ENCODE peak calls at places on chromosomes 16 and 17, in five cellular contexts. One of them, this sample, is unnamed.

GRCh38 chr17:30426292-30426691 is 47.6 kb downstream of the CPD start:
- DNase-seq in heart left ventricle: no peak
- DNase-seq in upper lobe of right lung: no peak
- DNase-seq in naive thymus-derived CD4-positive, alpha-beta T cell: no peak
- DNase-seq in Peyer's patch: no peak
- DNase-seq in this sample: no peak

GRCh38 chr16:2483160-2483559 is 8.2 kb downstream of the TBC1D24 start:
- DNase-seq in heart left ventricle: peak
- DNase-seq in Peyer's patch: no peak
- DNase-seq in upper lobe of right lung: no peak
- DNase-seq in naive thymus-derived CD4-positive, alpha-beta T cell: no peak
- DNase-seq in this sample: no peak

GRCh38 chr17:52660692-52661091 is 502.2 kb upstream of the CA10 start:
- DNase-seq in upper lobe of right lung: no peak
- DNase-seq in heart left ventricle: no peak
- DNase-seq in naive thymus-derived CD4-positive, alpha-beta T cell: no peak
- DNase-seq in Peyer's patch: no peak
- DNase-seq in this sample: no peak

GRCh38 chr17:79747508-79748295 is 17.0 kb downstream of the ENPP7 start:
- DNase-seq in naive thymus-derived CD4-positive, alpha-beta T cell: no peak
- DNase-seq in upper lobe of right lung: no peak
- DNase-seq in Peyer's patch: no peak
- DNase-seq in heart left ventricle: peak
- DNase-seq in this sample: no peak

GRCh38 chr17:62309381-62309780 is 71.0 kb upstream of the EFCAB3 start:
- DNase-seq in heart left ventricle: no peak
- DNase-seq in naive thymus-derived CD4-positive, alpha-beta T cell: no peak
- DNase-seq in Peyer's patch: no peak
- DNase-seq in upper lobe of right lung: no peak
- DNase-seq in this sample: no peak

GRCh38 chr17:27849474-27850185 is 43.5 kb downstream of the LYRM9 start:
- DNase-seq in upper lobe of right lung: no peak
- DNase-seq in Peyer's patch: no peak
- DNase-seq in naive thymus-derived CD4-positive, alpha-beta T cell: no peak
- DNase-seq in heart left ventricle: no peak
- DNase-seq in this sample: no peak

GRCh38 chr17:39236981-39237441 is 11.3 kb upstream of the STAC2 start:
- DNase-seq in Peyer's patch: no peak
- DNase-seq in upper lobe of right lung: no peak
- DNase-seq in naive thymus-derived CD4-positive, alpha-beta T cell: no peak
- DNase-seq in heart left ventricle: peak
- DNase-seq in this sample: no peak

GRCh38 chr16:19524866-19525723 is 1.4 kb downstream of the CCP110 start:
- DNase-seq in upper lobe of right lung: no peak
- DNase-seq in naive thymus-derived CD4-positive, alpha-beta T cell: no peak
- DNase-seq in heart left ventricle: no peak
- DNase-seq in Peyer's patch: no peak
- DNase-seq in this sample: no peak

GRCh38 chr17:20066253-20066652 is 57.1 kb downstream of the SPECC1 start:
- DNase-seq in naive thymus-derived CD4-positive, alpha-beta T cell: no peak
- DNase-seq in heart left ventricle: no peak
- DNase-seq in upper lobe of right lung: no peak
- DNase-seq in Peyer's patch: no peak
- DNase-seq in this sample: peak

GRCh38 chr17:30344283-30345088 is 10.6 kb upstream of the TMIGD1 start:
- DNase-seq in heart left ventricle: peak
- DNase-seq in Peyer's patch: no peak
- DNase-seq in upper lobe of right lung: peak
- DNase-seq in naive thymus-derived CD4-positive, alpha-beta T cell: no peak
- DNase-seq in this sample: peak

GRCh38 chr16:57972285-57972684 is 1.4 kb upstream of the CNGB1 start:
- DNase-seq in naive thymus-derived CD4-positive, alpha-beta T cell: no peak
- DNase-seq in upper lobe of right lung: no peak
- DNase-seq in heart left ventricle: peak
- DNase-seq in Peyer's patch: no peak
- DNase-seq in this sample: no peak

GRCh38 chr16:57318240-57318970 is 33.9 kb upstream of the PLLP start:
- DNase-seq in naive thymus-derived CD4-positive, alpha-beta T cell: no peak
- DNase-seq in heart left ventricle: peak
- DNase-seq in Peyer's patch: no peak
- DNase-seq in upper lobe of right lung: no peak
- DNase-seq in this sample: no peak

GRCh38 chr17:21397341-21398050 is 21.3 kb downstream of the KCNJ12 start:
- DNase-seq in Peyer's patch: no peak
- DNase-seq in naive thymus-derived CD4-positive, alpha-beta T cell: no peak
- DNase-seq in heart left ventricle: no peak
- DNase-seq in upper lobe of right lung: no peak
- DNase-seq in this sample: no peak

GRCh38 chr16:5575846-5576245 is 478.3 kb upstream of the EEF2KMT start:
- DNase-seq in upper lobe of right lung: no peak
- DNase-seq in naive thymus-derived CD4-positive, alpha-beta T cell: no peak
- DNase-seq in Peyer's patch: no peak
- DNase-seq in heart left ventricle: no peak
- DNase-seq in this sample: no peak

GRCh38 chr16:79895053-79895916 is 294.7 kb upstream of the MAF start:
- DNase-seq in upper lobe of right lung: no peak
- DNase-seq in heart left ventricle: no peak
- DNase-seq in Peyer's patch: no peak
- DNase-seq in naive thymus-derived CD4-positive, alpha-beta T cell: no peak
- DNase-seq in this sample: no peak

GRCh38 chr17:19412984-19413383 is 2.0 kb downstream of the RNF112 start:
- DNase-seq in upper lobe of right lung: no peak
- DNase-seq in naive thymus-derived CD4-positive, alpha-beta T cell: no peak
- DNase-seq in heart left ventricle: no peak
- DNase-seq in Peyer's patch: no peak
- DNase-seq in this sample: no peak

GRCh38 chr17:65463242-65463641 is 98.2 kb downstream of the AXIN2 start:
- DNase-seq in Peyer's patch: no peak
- DNase-seq in upper lobe of right lung: peak
- DNase-seq in naive thymus-derived CD4-positive, alpha-beta T cell: no peak
- DNase-seq in heart left ventricle: peak
- DNase-seq in this sample: peak

GRCh38 chr16:11079657-11080187 is 135.4 kb downstream of the CLEC16A start:
- DNase-seq in heart left ventricle: no peak
- DNase-seq in naive thymus-derived CD4-positive, alpha-beta T cell: no peak
- DNase-seq in Peyer's patch: no peak
- DNase-seq in upper lobe of right lung: no peak
- DNase-seq in this sample: no peak

GRCh38 chr16:8668138-8668537 is 6.3 kb upstream of the ABAT start:
- DNase-seq in naive thymus-derived CD4-positive, alpha-beta T cell: no peak
- DNase-seq in heart left ventricle: no peak
- DNase-seq in upper lobe of right lung: no peak
- DNase-seq in Peyer's patch: no peak
- DNase-seq in this sample: no peak

GRCh38 chr17:10048951-10049350 is 143.9 kb upstream of the RCVRN start:
- DNase-seq in Peyer's patch: no peak
- DNase-seq in upper lobe of right lung: no peak
- DNase-seq in naive thymus-derived CD4-positive, alpha-beta T cell: no peak
- DNase-seq in heart left ventricle: no peak
- DNase-seq in this sample: no peak

GRCh38 chr17:39110435-39111136 is 40.9 kb downstream of the PLXDC1 start:
- DNase-seq in Peyer's patch: no peak
- DNase-seq in heart left ventricle: no peak
- DNase-seq in naive thymus-derived CD4-positive, alpha-beta T cell: no peak
- DNase-seq in upper lobe of right lung: no peak
- DNase-seq in this sample: no peak

GRCh38 chr16:12758031-12758669 is 45.5 kb downstream of the CPPED1 start:
- DNase-seq in Peyer's patch: no peak
- DNase-seq in upper lobe of right lung: no peak
- DNase-seq in naive thymus-derived CD4-positive, alpha-beta T cell: no peak
- DNase-seq in heart left ventricle: no peak
- DNase-seq in this sample: no peak

GRCh38 chr16:11215935-11216556 is 40.0 kb downstream of the SOCS1 start:
- DNase-seq in heart left ventricle: no peak
- DNase-seq in upper lobe of right lung: no peak
- DNase-seq in naive thymus-derived CD4-positive, alpha-beta T cell: no peak
- DNase-seq in Peyer's patch: no peak
- DNase-seq in this sample: no peak

GRCh38 chr17:82930924-82931695 is 91.3 kb upstream of the ZNF750 start:
- DNase-seq in Peyer's patch: no peak
- DNase-seq in naive thymus-derived CD4-positive, alpha-beta T cell: no peak
- DNase-seq in heart left ventricle: no peak
- DNase-seq in upper lobe of right lung: peak
- DNase-seq in this sample: peak

GRCh38 chr16:21088646-21089538 is 61.8 kb downstream of the DNAH3 start:
- DNase-seq in Peyer's patch: no peak
- DNase-seq in upper lobe of right lung: no peak
- DNase-seq in naive thymus-derived CD4-positive, alpha-beta T cell: no peak
- DNase-seq in heart left ventricle: no peak
- DNase-seq in this sample: no peak

GRCh38 chr16:59394526-59394925 is 660.4 kb upstream of the GOT2 start:
- DNase-seq in heart left ventricle: no peak
- DNase-seq in naive thymus-derived CD4-positive, alpha-beta T cell: no peak
- DNase-seq in upper lobe of right lung: no peak
- DNase-seq in Peyer's patch: no peak
- DNase-seq in this sample: no peak

GRCh38 chr17:35368086-35368824 is 5.2 kb downstream of the SLFN11 start:
- DNase-seq in heart left ventricle: no peak
- DNase-seq in naive thymus-derived CD4-positive, alpha-beta T cell: no peak
- DNase-seq in upper lobe of right lung: no peak
- DNase-seq in Peyer's patch: peak
- DNase-seq in this sample: no peak
- H3K27ac ChIP-seq in heart left ventricle: no peak
- H3K27ac ChIP-seq in naive thymus-derived CD4-positive, alpha-beta T cell: peak
- H3K27ac ChIP-seq in upper lobe of right lung: no peak
- H3K27ac ChIP-seq in Peyer's patch: peak
- H3K27ac ChIP-seq in this sample: no peak

GRCh38 chr16:630024-630814 is 566 bp upstream of the WFIKKN1 start:
- DNase-seq in heart left ventricle: no peak
- DNase-seq in upper lobe of right lung: peak
- DNase-seq in Peyer's patch: no peak
- DNase-seq in naive thymus-derived CD4-positive, alpha-beta T cell: no peak
- DNase-seq in this sample: no peak
- H3K4me3 ChIP-seq in heart left ventricle: no peak
- H3K4me3 ChIP-seq in upper lobe of right lung: no peak
- H3K4me3 ChIP-seq in Peyer's patch: no peak
- H3K4me3 ChIP-seq in naive thymus-derived CD4-positive, alpha-beta T cell: no peak
- H3K4me3 ChIP-seq in this sample: no peak

DNA sequence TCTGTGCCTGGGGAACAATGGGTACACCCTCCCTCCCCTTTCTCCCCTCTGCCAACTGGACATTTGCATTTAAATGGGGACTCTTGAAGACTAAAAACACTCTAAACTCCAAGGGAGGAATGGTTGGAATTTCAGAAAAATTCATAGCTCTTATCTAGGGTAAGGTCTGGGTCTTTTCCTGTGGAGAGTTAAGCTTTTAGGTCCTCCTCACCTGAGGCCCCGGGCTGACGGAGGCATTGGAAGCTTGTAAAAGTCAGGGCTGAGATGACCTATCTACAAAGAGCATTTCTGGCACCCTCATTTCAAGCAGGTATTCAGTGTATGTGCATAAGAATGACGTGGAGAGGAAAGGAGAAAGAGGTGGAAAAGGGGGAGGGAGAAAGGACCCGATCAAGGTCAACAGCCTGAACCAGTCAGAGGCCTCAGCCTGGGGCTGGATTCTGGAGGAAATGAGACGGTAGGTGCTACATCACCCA is 78.0 kb downstream of the RAP1GAP2 start:
- DNase-seq in naive thymus-derived CD4-positive, alpha-beta T cell: no peak
- DNase-seq in upper lobe of right lung: no peak
- DNase-seq in heart left ventricle: no peak
- DNase-seq in Peyer's patch: no peak
- DNase-seq in this sample: no peak
- H3K27ac ChIP-seq in naive thymus-derived CD4-positive, alpha-beta T cell: no peak
- H3K27ac ChIP-seq in upper lobe of right lung: no peak
- H3K27ac ChIP-seq in heart left ventricle: no peak
- H3K27ac ChIP-seq in Peyer's patch: no peak
- H3K27ac ChIP-seq in this sample: peak

GRCh38 chr16:28208131-28208530 is 3.6 kb downstream of the XPO6 start:
- DNase-seq in Peyer's patch: no peak
- DNase-seq in upper lobe of right lung: no peak
- DNase-seq in naive thymus-derived CD4-positive, alpha-beta T cell: no peak
- DNase-seq in heart left ventricle: no peak
- DNase-seq in this sample: no peak

GRCh38 chr16:28205974-28206373 is 5.8 kb downstream of the XPO6 start:
- DNase-seq in heart left ventricle: no peak
- DNase-seq in naive thymus-derived CD4-positive, alpha-beta T cell: no peak
- DNase-seq in Peyer's patch: no peak
- DNase-seq in upper lobe of right lung: no peak
- DNase-seq in this sample: no peak

GRCh38 chr16:28208824-28209223 is 2.9 kb downstream of the XPO6 start:
- DNase-seq in naive thymus-derived CD4-positive, alpha-beta T cell: no peak
- DNase-seq in heart left ventricle: no peak
- DNase-seq in Peyer's patch: no peak
- DNase-seq in upper lobe of right lung: no peak
- DNase-seq in this sample: no peak

GRCh38 chr16:28205117-28205899 is 6.5 kb downstream of the XPO6 start:
- DNase-seq in Peyer's patch: no peak
- DNase-seq in upper lobe of right lung: no peak
- DNase-seq in heart left ventricle: no peak
- DNase-seq in naive thymus-derived CD4-positive, alpha-beta T cell: no peak
- DNase-seq in this sample: no peak

DNA sequence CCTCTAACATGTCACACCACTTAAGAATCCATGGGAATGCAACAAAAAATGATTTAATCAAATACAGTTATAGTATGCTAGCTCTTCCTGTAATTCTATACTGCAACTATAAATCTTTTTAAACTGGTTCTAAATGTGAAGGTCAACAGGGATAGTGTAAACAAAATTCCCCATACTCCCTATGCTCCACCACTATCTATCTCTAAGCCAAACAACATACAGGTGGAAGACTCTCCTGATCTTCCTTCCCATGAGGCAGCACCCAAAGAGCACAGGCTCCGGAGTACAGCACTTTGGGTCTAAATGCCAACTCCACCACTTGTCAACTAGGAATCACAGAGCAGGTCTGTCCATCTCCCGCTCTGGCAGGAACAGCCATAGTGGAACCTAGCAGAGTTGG is 4.3 kb downstream of the XPO6 start:
- DNase-seq in heart left ventricle: no peak
- DNase-seq in upper lobe of right lung: no peak
- DNase-seq in naive thymus-derived CD4-positive, alpha-beta T cell: no peak
- DNase-seq in Peyer's patch: no peak
- DNase-seq in this sample: no peak
- H3K4me3 ChIP-seq in heart left ventricle: no peak
- H3K4me3 ChIP-seq in upper lobe of right lung: no peak
- H3K4me3 ChIP-seq in naive thymus-derived CD4-positive, alpha-beta T cell: no peak
- H3K4me3 ChIP-seq in Peyer's patch: no peak
- H3K4me3 ChIP-seq in this sample: no peak

DNA sequence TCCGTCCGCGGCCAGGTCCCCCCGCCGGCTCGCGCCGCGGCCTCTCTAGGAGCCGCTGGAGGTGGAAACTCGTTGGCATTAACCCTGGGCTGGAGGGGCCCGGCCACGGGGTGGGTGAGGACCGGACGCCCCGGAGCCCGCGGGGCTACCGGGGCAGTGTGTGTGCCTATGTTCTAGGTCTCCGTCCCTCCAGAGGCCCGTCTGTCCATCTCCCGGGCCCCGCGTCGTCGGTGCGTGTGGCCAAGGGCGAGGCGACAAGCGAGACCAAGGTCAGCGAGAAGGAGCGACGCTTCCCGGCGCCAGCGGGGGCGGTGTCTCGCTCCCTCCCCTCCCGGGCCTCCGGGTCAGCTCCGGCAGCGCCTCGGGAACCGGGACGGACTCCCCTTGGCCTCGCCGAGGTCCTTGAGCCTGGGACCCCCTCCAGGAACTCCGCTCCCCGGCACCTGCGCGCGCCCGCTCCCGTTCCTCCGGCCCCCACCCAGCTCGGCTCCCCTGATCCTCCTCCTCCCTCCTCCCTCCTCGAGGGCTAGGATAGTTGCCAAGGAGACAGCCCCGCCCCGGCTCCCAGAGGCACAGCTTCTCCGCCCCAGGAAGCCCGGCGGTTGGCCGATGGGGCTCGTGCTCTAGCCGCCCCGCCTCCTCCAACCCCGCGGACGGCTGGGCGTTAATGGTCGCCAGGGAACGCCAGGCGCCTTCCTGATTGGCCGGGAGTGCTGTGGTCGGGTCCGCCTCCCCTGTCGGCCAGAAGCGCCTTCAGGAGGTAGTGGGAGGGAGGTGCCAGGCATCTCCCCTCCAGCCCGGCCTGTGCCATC is 663 bp upstream of the ZNF768 start:
- DNase-seq in upper lobe of right lung: peak
- DNase-seq in Peyer's patch: peak
- DNase-seq in heart left ventricle: peak
- DNase-seq in naive thymus-derived CD4-positive, alpha-beta T cell: peak
- DNase-seq in this sample: peak
- H3K27ac ChIP-seq in upper lobe of right lung: peak
- H3K27ac ChIP-seq in Peyer's patch: peak
- H3K27ac ChIP-seq in heart left ventricle: peak
- H3K27ac ChIP-seq in naive thymus-derived CD4-positive, alpha-beta T cell: peak
- H3K27ac ChIP-seq in this sample: peak